ENCODE peak calls at places on chromosomes 5 and 9, in five cellular contexts. One of them, this sample, is unnamed.

GRCh38 chr5:82046268-82046621 is 74.4 kb downstream of the ATG10 start:
- DNase-seq in prostate gland: no peak
- DNase-seq in HepG2: no peak
- DNase-seq in HCT116: no peak
- DNase-seq in breast epithelium: no peak
- DNase-seq in this sample: no peak

GRCh38 chr5:22044229-22044628 is 808.9 kb downstream of the CDH12 start:
- DNase-seq in HCT116: no peak
- DNase-seq in HepG2: no peak
- DNase-seq in prostate gland: no peak
- DNase-seq in breast epithelium: no peak
- DNase-seq in this sample: no peak

GRCh38 chr9:81480828-81481604 is 208.3 kb downstream of the TLE1 start:
- DNase-seq in HepG2: no peak
- DNase-seq in prostate gland: no peak
- DNase-seq in breast epithelium: no peak
- DNase-seq in HCT116: no peak
- DNase-seq in this sample: no peak

GRCh38 chr5:23884405-23884804 is 377.0 kb downstream of the PRDM9 start:
- DNase-seq in prostate gland: no peak
- DNase-seq in breast epithelium: no peak
- DNase-seq in HCT116: no peak
- DNase-seq in HepG2: no peak
- DNase-seq in this sample: no peak

GRCh38 chr9:94538908-94539307 is 16.0 kb upstream of the PCAT7 start:
- DNase-seq in HCT116: no peak
- DNase-seq in prostate gland: no peak
- DNase-seq in breast epithelium: no peak
- DNase-seq in HepG2: no peak
- DNase-seq in this sample: no peak

GRCh38 chr9:137057545-137057944 is 3.7 kb upstream of the ENTPD2 start:
- DNase-seq in HepG2: no peak
- DNase-seq in breast epithelium: no peak
- DNase-seq in HCT116: no peak
- DNase-seq in prostate gland: no peak
- DNase-seq in this sample: no peak

GRCh38 chr9:137759117-137759516 is 118.5 kb upstream of the CACNA1B start:
- DNase-seq in prostate gland: no peak
- DNase-seq in breast epithelium: no peak
- DNase-seq in HCT116: no peak
- DNase-seq in HepG2: no peak
- DNase-seq in this sample: no peak

GRCh38 chr9:84054341-84055010 is 73.9 kb downstream of the RMI1 start:
- DNase-seq in HepG2: peak; percentile 30
- DNase-seq in prostate gland: no peak
- DNase-seq in breast epithelium: no peak
- DNase-seq in HCT116: no peak
- DNase-seq in this sample: no peak

GRCh38 chr5:6714221-6715041 is 1.2 kb downstream of the TENT4A start:
- DNase-seq in breast epithelium: no peak
- DNase-seq in prostate gland: no peak
- DNase-seq in HepG2: no peak
- DNase-seq in HCT116: no peak
- DNase-seq in this sample: no peak

GRCh38 chr5:1125030-1125357 is 13.1 kb upstream of the SLC12A7 start:
- DNase-seq in breast epithelium: no peak
- DNase-seq in HepG2: no peak
- DNase-seq in prostate gland: no peak
- DNase-seq in HCT116: no peak
- DNase-seq in this sample: no peak

GRCh38 chr5:157574456-157575095 is 999 bp downstream of the ADAM19 start:
- DNase-seq in prostate gland: no peak
- DNase-seq in HepG2: no peak
- DNase-seq in breast epithelium: no peak
- DNase-seq in HCT116: no peak
- DNase-seq in this sample: no peak

GRCh38 chr5:142782976-142783539 is 12.9 kb downstream of the ARHGAP26 start:
- DNase-seq in prostate gland: no peak
- DNase-seq in HCT116: no peak
- DNase-seq in breast epithelium: no peak
- DNase-seq in HepG2: no peak
- DNase-seq in this sample: no peak

GRCh38 chr5:579746-580366 is 32.3 kb upstream of the CEP72 start:
- DNase-seq in breast epithelium: no peak
- DNase-seq in HepG2: no peak
- DNase-seq in prostate gland: no peak
- DNase-seq in HCT116: no peak
- DNase-seq in this sample: no peak

GRCh38 chr9:137311971-137312851 is 10.1 kb upstream of the NRARP start:
- DNase-seq in breast epithelium: peak; percentile 51
- DNase-seq in HepG2: no peak
- DNase-seq in prostate gland: no peak
- DNase-seq in HCT116: no peak
- DNase-seq in this sample: no peak

GRCh38 chr9:125761685-125762084 is 14.5 kb downstream of the PBX3 start:
- DNase-seq in HCT116: no peak
- DNase-seq in prostate gland: no peak
- DNase-seq in HepG2: no peak
- DNase-seq in breast epithelium: no peak
- DNase-seq in this sample: no peak

GRCh38 chr9:113661074-113661473 is 197.5 kb downstream of the RGS3 start:
- DNase-seq in prostate gland: no peak
- DNase-seq in breast epithelium: peak; percentile 12
- DNase-seq in HCT116: no peak
- DNase-seq in HepG2: no peak
- DNase-seq in this sample: no peak

GRCh38 chr5:159240301-159240870 is 22.7 kb upstream of the UBLCP1 start:
- DNase-seq in prostate gland: no peak
- DNase-seq in HepG2: no peak
- DNase-seq in breast epithelium: no peak
- DNase-seq in HCT116: no peak
- DNase-seq in this sample: no peak

GRCh38 chr9:6443661-6444060 is 30.7 kb downstream of the UHRF2 start:
- DNase-seq in prostate gland: no peak
- DNase-seq in HCT116: no peak
- DNase-seq in HepG2: no peak
- DNase-seq in breast epithelium: no peak
- DNase-seq in this sample: no peak

GRCh38 chr9:121454972-121455371 is 44.7 kb downstream of the GGTA1 start:
- DNase-seq in HepG2: no peak
- DNase-seq in breast epithelium: no peak
- DNase-seq in prostate gland: no peak
- DNase-seq in HCT116: no peak
- DNase-seq in this sample: no peak

GRCh38 chr9:94918038-94918753 is 191.7 kb downstream of the AOPEP start:
- DNase-seq in HCT116: no peak
- DNase-seq in prostate gland: no peak
- DNase-seq in HepG2: peak; percentile 30
- DNase-seq in breast epithelium: no peak
- DNase-seq in this sample: no peak

GRCh38 chr9:97670586-97670985 is 26.6 kb downstream of the XPA start:
- DNase-seq in HCT116: no peak
- DNase-seq in breast epithelium: no peak
- DNase-seq in prostate gland: no peak
- DNase-seq in HepG2: no peak
- DNase-seq in this sample: no peak

GRCh38 chr9:97673922-97674321 is 23.2 kb downstream of the XPA start:
- DNase-seq in HepG2: no peak
- DNase-seq in breast epithelium: no peak
- DNase-seq in HCT116: no peak
- DNase-seq in prostate gland: no peak
- DNase-seq in this sample: no peak

GRCh38 chr9:97672403-97672802 is 24.7 kb downstream of the XPA start:
- DNase-seq in prostate gland: no peak
- DNase-seq in breast epithelium: no peak
- DNase-seq in HepG2: no peak
- DNase-seq in HCT116: no peak
- DNase-seq in this sample: no peak

DNA sequence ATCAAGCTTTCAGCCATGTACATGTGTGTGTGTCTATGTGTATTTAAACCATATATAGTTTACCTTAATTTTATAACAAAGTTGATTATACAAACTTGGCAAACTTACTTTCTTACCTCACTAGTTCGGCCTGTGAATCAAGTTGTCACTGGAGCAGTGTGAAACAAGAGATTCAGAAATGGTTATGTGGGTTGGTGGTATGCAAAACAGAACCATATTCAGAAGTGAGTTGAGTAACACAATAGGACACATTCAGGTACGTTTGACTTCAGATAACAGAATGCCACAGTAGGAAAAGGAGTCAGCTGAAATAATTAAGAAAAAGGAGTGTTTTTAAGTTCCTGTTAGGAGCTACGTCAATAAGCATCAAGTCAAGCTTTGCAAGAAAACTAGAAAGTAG is 21.5 kb downstream of the XPA start:
- DNase-seq in breast epithelium: no peak
- DNase-seq in HepG2: no peak
- DNase-seq in HCT116: no peak
- DNase-seq in prostate gland: no peak
- DNase-seq in this sample: no peak
- H3K36me3 ChIP-seq in breast epithelium: no peaks in the 10 kb centered on the region
- H3K36me3 ChIP-seq in HepG2: peaks cover 66% of the 10 kb centered on the region
- H3K36me3 ChIP-seq in HCT116: peaks cover 67% of the 10 kb centered on the region
- H3K36me3 ChIP-seq in prostate gland: no peaks in the 10 kb centered on the region
- H3K36me3 ChIP-seq in this sample: peaks cover 77% of the 10 kb centered on the region

GRCh38 chr5:154756203-154756870 is 1.2 kb downstream of the LARP1 start:
- DNase-seq in HepG2: no peak
- DNase-seq in breast epithelium: peak; percentile 58
- DNase-seq in HCT116: no peak
- DNase-seq in prostate gland: peak; percentile 35
- DNase-seq in this sample: no peak

GRCh38 chr5:154756871-154757646 is 1.9 kb downstream of the LARP1 start:
- DNase-seq in HCT116: no peak
- DNase-seq in prostate gland: peak; percentile 37
- DNase-seq in breast epithelium: no peak
- DNase-seq in HepG2: no peak
- DNase-seq in this sample: no peak

GRCh38 chr5:154754460-154755360 is 467 bp upstream of the LARP1 start:
- DNase-seq in breast epithelium: peak; percentile 99
- DNase-seq in HepG2: peak; percentile 96
- DNase-seq in prostate gland: peak; percentile 100
- DNase-seq in HCT116: peak; percentile 97
- DNase-seq in this sample: peak; percentile 82

GRCh38 chr5:154753792-154754191 is 1.4 kb upstream of the LARP1 start:
- DNase-seq in breast epithelium: no peak
- DNase-seq in prostate gland: peak; percentile 71
- DNase-seq in HepG2: no peak
- DNase-seq in HCT116: no peak
- DNase-seq in this sample: no peak

DNA sequence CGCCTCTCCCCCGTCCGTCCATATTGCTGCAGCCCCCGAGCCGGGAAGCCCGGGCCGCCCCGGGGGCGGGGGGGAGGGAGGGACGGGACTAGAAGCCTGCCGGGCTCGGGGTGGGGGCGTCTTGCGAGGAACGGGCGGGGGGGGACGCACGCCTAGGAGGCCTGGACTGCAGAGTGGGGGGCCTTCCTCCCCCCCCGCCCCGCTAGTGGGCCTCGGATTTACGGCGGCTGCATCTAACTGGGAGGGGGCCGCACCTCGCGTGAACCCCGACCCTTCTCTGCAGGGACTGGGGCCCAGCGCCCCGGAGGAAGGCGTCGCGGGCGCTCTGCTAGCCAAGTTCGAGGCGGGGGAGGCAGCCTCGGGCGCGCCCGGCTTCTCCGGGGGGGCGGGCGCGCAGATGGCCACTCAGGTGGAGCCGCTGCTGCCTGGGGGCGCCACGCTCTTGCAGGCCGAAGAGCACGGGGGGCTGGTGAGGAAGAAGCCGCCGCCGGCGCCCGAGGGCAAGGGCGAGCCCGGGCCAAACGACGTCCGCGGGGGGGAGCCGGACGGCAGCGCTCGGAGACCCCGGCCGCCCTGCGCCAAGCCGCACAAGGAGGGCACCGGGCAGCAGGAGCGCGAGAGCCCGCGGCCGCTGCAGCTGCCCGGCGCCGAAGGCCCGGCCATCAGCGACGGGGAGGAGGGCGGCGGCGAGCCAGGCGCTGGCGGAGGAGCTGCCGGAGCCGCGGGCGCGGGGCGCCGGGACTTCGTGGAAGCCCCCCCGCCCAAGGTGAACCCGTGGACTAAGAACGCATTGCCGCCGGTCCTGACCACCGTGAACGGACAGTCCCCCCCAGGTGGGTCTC is at the start of gene LARP1:
- DNase-seq in HepG2: no peak
- DNase-seq in HCT116: no peak
- DNase-seq in breast epithelium: no peak
- DNase-seq in prostate gland: peak; percentile 25
- DNase-seq in this sample: no peak
- TF ChIP-seq POLR2AphosphoS5 in HepG2: no peak
- TF ChIP-seq POLR2AphosphoS5 in HCT116: peak; percentile 54
- TF ChIP-seq POLR2AphosphoS5 in breast epithelium: no peak
- TF ChIP-seq POLR2AphosphoS5 in prostate gland: no peak
- TF ChIP-seq POLR2AphosphoS5 in this sample: peak; percentile 29

DNA sequence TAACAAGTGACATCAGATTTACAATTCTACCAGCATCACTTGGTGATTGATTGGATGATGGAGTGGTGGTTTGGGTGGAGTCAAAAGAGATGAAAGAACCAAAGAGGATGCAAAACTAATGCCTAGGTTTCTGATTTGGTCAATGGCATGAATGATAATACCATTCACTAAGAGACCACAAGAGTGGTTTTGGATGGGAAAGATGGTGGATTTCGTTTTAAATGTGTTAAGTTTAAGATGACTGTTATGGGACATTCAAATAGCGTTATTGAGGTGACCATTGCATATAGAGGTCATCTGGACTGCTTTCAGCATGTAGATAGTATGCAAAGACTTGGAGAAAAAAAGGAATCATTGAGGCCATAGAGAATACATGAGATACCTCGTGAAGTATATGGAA is 3.6 kb downstream of the SMC5 start:
- DNase-seq in prostate gland: no peak
- DNase-seq in breast epithelium: no peak
- DNase-seq in HCT116: no peak
- DNase-seq in HepG2: no peak
- DNase-seq in this sample: no peak
- H3K36me3 ChIP-seq in prostate gland: no peaks in the 10 kb centered on the region
- H3K36me3 ChIP-seq in breast epithelium: no peaks in the 10 kb centered on the region
- H3K36me3 ChIP-seq in HCT116: peaks cover 41% of the 10 kb centered on the region
- H3K36me3 ChIP-seq in HepG2: peaks cover 32% of the 10 kb centered on the region
- H3K36me3 ChIP-seq in this sample: peaks cover 66% of the 10 kb centered on the region

DNA sequence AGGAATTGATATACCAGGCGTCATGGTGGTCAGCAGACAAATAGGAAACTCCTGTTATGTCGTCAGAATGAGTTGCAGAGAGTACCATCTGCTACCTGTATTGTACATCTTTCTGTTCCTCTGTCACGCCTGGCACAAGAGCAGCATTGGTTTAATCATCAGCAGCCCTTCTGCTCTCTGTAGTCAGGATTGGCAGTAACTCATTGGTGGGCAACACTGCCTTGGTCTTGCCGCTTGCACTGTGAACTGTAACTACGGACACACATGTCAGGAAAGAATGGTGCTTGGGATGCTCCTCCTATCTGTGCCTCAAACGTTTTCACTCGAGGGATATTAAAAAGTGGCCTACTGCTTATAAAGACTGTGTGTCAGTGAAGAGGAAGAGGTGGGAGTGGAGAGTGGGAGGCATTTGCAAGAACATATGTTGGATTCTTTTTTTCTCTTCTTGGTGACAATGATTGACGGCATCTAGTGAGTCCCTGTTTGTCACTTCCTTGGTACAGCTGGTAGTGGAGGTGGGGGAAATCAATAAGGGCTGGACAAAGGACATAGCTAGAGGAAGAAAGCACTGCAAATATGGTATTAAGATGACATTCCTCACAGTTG is 76.6 kb downstream of the F2RL2 start:
- DNase-seq in breast epithelium: no peak
- DNase-seq in HCT116: no peak
- DNase-seq in prostate gland: no peak
- DNase-seq in HepG2: peak; percentile 36
- DNase-seq in this sample: no peak
- TF ChIP-seq POLR2AphosphoS5 in breast epithelium: no peak
- TF ChIP-seq POLR2AphosphoS5 in HCT116: no peak
- TF ChIP-seq POLR2AphosphoS5 in prostate gland: no peak
- TF ChIP-seq POLR2AphosphoS5 in HepG2: no peak
- TF ChIP-seq POLR2AphosphoS5 in this sample: no peak